ENCODE peak calls at places on chromosomes 1 and 21, in six cellular contexts. Z is K562, H is GM12878, C is H1, J is HCT116, L is SK-N-SH. F is an unnamed sample.

GRCh38 chr1:43688594-43689000 is 18.7 kb upstream of the ST3GAL3 start:
- DNase-seq in J (no peak), Z (no peak), L (no peak), C (no peak), H (no peak), F (no peak)

GRCh38 chr1:198679535-198680173 is 40.8 kb downstream of the PTPRC start:
- DNase-seq in L (no peak), J (no peak), H (no peak), C (no peak), Z (no peak), F (no peak)

GRCh38 chr1:32291145-32291707 is 657 bp upstream of the HDAC1 start:
- DNase-seq in J (no peak), Z (peak; percentile 60), C (no peak), H (no peak), L (no peak), F (peak; percentile 17)

GRCh38 chr1:164757627-164758026 is 198.6 kb downstream of the PBX1 start:
- DNase-seq in J (no peak), H (no peak), Z (no peak), L (no peak), C (no peak), F (no peak)

GRCh38 chr1:209062863-209063262 is 520.7 kb upstream of the CAMK1G start:
- DNase-seq in Z (no peak), J (no peak), H (no peak), L (no peak), C (no peak), F (no peak)

GRCh38 chr1:20371411-20371810 is 80.7 kb downstream of the VWA5B1 start:
- DNase-seq in H (no peak), J (no peak), C (peak; percentile 67), L (no peak), Z (no peak), F (peak; percentile 53)

GRCh38 chr1:203650012-203650836 is 23.6 kb downstream of the ATP2B4 start:
- DNase-seq in C (peak; percentile 79), L (peak; percentile 70), Z (peak; percentile 90), J (no peak), H (no peak), F (no peak)

GRCh38 chr1:230073371-230074035 is 6.5 kb downstream of the GALNT2 start:
- DNase-seq in C (no peak), H (no peak), L (no peak), Z (no peak), J (no peak), F (no peak)

GRCh38 chr1:196459383-196459782 is 148.9 kb downstream of the KCNT2 start:
- DNase-seq in H (no peak), C (no peak), Z (no peak), J (no peak), L (no peak), F (no peak)

GRCh38 chr21:37914211-37914900 is 1.9 kb downstream of the KCNJ6 start:
- DNase-seq in L (peak; percentile 11), C (peak; percentile 91), J (no peak), H (no peak), Z (peak; percentile 64), F (peak; percentile 49)

GRCh38 chr1:22503721-22504410 is 52.2 kb downstream of the ZBTB40 start:
- DNase-seq in C (no peak), H (no peak), J (no peak), Z (no peak), L (no peak), F (no peak)

GRCh38 chr1:109880961-109881894 is 29.4 kb upstream of the CSF1 start:
- DNase-seq in J (no peak), Z (peak; percentile 79), L (no peak), H (no peak), C (no peak), F (no peak)

GRCh38 chr1:27413004-27413403 is 20.6 kb downstream of the GPR3 start:
- DNase-seq in H (no peak), C (no peak), Z (no peak), J (no peak), L (no peak), F (no peak)

GRCh38 chr1:27418786-27419185 is 26.4 kb downstream of the GPR3 start:
- DNase-seq in C (no peak), L (no peak), Z (no peak), J (no peak), H (no peak), F (no peak)

GRCh38 chr1:27423701-27424100 is 31.3 kb downstream of the GPR3 start:
- DNase-seq in L (no peak), H (no peak), Z (no peak), C (no peak), J (no peak), F (no peak)

GRCh38 chr1:27416387-27417111 is 24.1 kb downstream of the GPR3 start:
- DNase-seq in H (peak; percentile 70), C (no peak), J (peak; percentile 55), L (peak; percentile 45), Z (peak; percentile 63), F (peak; percentile 63)

GRCh38 chr1:27418326-27418761 is 25.9 kb downstream of the GPR3 start:
- DNase-seq in C (no peak), Z (no peak), H (no peak), L (no peak), J (no peak), F (no peak)
- TF ChIP-seq JUND in C (no peak), Z (peak; percentile 4), H (no peak), L (peak; percentile 34), J (no peak), F (no peak)

DNA sequence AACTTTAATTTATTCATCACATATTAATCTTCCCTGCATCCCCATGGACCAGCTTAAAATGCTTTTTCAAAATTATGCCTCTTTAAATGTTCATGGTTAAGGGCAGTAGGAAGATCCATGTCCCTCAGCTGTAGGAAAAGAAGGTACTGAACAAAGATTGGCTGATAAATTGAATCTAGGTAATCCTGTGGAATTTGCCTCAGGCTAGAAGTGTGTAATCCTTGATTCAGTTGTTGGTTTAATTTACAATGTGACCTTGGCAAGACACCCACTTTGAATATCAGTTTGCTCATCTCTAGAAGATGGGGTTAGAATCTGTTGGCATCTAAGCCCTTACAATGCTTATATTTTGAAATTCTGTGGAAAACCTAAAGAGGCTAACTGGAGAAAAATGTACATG is 6.1 kb downstream of the TTC4 start:
- DNase-seq in Z (no peak), C (no peak), H (no peak), J (no peak), L (no peak), F (no peak)
- TF ChIP-seq JUND in Z (no peak), C (no peak), H (no peak), J (no peak), L (no peak), F (no peak)

DNA sequence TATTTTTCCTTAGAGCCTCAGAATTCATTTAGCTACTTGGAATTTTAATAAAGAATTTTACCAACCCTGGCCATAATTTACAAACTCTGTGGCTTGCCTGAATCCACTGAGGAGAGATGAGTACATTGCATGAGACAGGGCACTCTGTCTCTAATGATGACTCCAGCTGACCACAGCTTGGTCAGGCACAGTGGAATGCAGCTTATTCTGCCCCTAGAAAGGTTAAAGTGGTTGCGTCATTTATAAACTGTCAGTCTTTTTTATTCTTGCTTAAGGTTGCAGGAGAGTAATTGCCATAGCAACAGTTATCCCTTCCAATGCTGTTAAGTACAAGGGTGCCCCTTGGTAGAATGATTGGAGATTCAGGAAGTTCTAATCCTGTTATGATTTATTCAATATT is 28.3 kb downstream of the PDE4B start:
- DNase-seq in L (no peak), H (no peak), J (no peak), Z (no peak), C (no peak), F (no peak)
- TF ChIP-seq JUND in L (peak; percentile 74), H (no peak), J (no peak), Z (no peak), C (no peak), F (no peak)

GRCh38 chr1:23928789-23929188 is 15.6 kb upstream of the CNR2 start:
- DNase-seq in H (no peak), Z (no peak), C (no peak), L (no peak), J (no peak), F (no peak)

GRCh38 chr1:23927097-23927496 is 13.9 kb upstream of the CNR2 start:
- DNase-seq in C (no peak), J (no peak), L (no peak), H (no peak), Z (no peak), F (no peak)

GRCh38 chr1:23930270-23930669 is 17.1 kb upstream of the CNR2 start:
- DNase-seq in H (no peak), J (no peak), C (no peak), L (no peak), Z (peak; percentile 7), F (no peak)

GRCh38 chr1:23931481-23931880 is 18.3 kb upstream of the CNR2 start:
- DNase-seq in J (no peak), L (no peak), H (no peak), Z (no peak), C (no peak), F (no peak)

GRCh38 chr1:23930861-23931471 is 17.8 kb upstream of the CNR2 start:
- DNase-seq in L (no peak), Z (no peak), C (no peak), H (no peak), J (no peak), F (no peak)
- TF ChIP-seq JUND in L (no peak), Z (no peak), C (no peak), H (no peak), J (no peak), F (no peak)

GRCh38 chr1:165949335-165950130 is 122.1 kb downstream of the UCK2 start:
- DNase-seq in J (no peak), C (peak; percentile 73), Z (peak; percentile 49), L (no peak), H (no peak), F (peak; percentile 54)

GRCh38 chr1:165942062-165942461 is 114.6 kb downstream of the UCK2 start:
- DNase-seq in H (no peak), Z (no peak), L (no peak), J (no peak), C (no peak), F (no peak)

GRCh38 chr1:165943198-165943597 is 115.8 kb downstream of the UCK2 start:
- DNase-seq in H (no peak), Z (no peak), C (no peak), L (no peak), J (peak; percentile 10), F (no peak)

GRCh38 chr1:165945911-165946310 is 118.5 kb downstream of the UCK2 start:
- DNase-seq in Z (no peak), C (no peak), L (no peak), J (no peak), H (no peak), F (no peak)

DNA sequence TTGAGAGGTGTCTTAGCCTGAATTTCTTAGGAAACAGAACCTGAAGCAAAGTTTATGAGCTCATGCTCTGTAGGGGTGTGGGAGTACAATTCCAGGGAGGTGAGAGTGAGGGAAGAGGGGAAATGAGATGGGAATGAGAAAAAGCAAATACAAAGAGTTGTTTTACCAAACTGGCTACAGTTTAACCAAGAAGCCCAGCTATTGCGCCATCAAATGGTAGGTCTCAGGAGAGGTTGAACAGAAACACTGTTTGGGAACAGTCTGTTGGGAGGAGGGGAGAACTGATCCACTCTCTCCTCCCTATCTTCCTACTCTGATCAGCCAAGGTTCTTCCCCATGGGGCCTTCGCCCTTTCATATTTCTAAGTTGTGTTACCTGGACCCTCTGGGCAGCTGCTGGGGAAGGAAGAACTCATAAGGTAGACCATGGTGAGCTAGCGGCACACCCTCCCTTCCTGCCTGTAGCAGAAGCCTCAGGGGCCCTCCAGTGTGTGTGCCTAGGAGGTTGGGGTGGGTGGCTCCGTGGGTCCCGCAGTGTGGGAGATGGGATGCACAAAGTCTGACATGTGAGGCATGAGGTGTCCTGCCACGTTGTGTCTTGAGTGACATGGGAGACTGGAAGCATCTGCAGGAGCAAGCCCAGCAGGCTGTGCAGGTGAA is 120.5 kb downstream of the UCK2 start:
- DNase-seq in Z (no peak), C (no peak), J (no peak), L (no peak), H (no peak), F (no peak)
- TF ChIP-seq JUND in Z (no peak), C (no peak), J (no peak), L (no peak), H (no peak), F (no peak)

F was measured in T47D.